ENCODE peak calls at places on chromosomes 7 and 10, in seven cellular contexts. I is Panc1, G is transverse colon, U is breast epithelium, P is suprapubic skin, O is prostate gland, C is SK-N-SH. J is an unnamed sample.
A peak's percentile ranks its signal among the peaks of the same experiment; 100 is the strongest.

GRCh38 chr7:90298145-90299038 is 22.7 kb downstream of the FAM237B start:
- DNase-seq in G (no peak), C (peak; percentile 30), P (no peak), I (peak; percentile 38), O (no peak), U (no peak), J (no peak)

GRCh38 chr7:91112902-91113321 is 151.3 kb upstream of the FZD1 start:
- DNase-seq in I (no peak), C (peak; percentile 15), P (no peak), G (no peak), O (no peak), U (no peak), J (no peak)

GRCh38 chr10:93710333-93710909 is 8.0 kb upstream of the FRA10AC1 start:
- DNase-seq in P (no peak), C (peak; percentile 35), I (no peak), U (no peak), O (no peak), G (no peak), J (no peak)

GRCh38 chr10:49768329-49768728 is 6.2 kb upstream of the OGDHL start:
- DNase-seq in P (no peak), U (no peak), I (no peak), C (peak; percentile 30), G (no peak), O (no peak), J (no peak)

GRCh38 chr10:8133146-8133545 is 78.7 kb downstream of the GATA3 start:
- DNase-seq in I (no peak), O (no peak), P (no peak), G (no peak), C (no peak), U (no peak), J (no peak)

GRCh38 chr10:132204781-132205473 is 18.2 kb downstream of the DPYSL4 start:
- DNase-seq in P (no peak), G (no peak), C (no peak), U (no peak), O (no peak), I (no peak), J (no peak)

GRCh38 chr7:96303686-96304443 is 18.0 kb downstream of the SLC25A13 start:
- DNase-seq in G (no peak), O (peak; percentile 31), C (no peak), I (no peak), P (no peak), U (no peak), J (no peak)

GRCh38 chr10:21311426-21311825 is 214.1 kb downstream of the SKIDA1 start:
- DNase-seq in C (no peak), U (no peak), I (no peak), O (no peak), P (no peak), G (no peak), J (no peak)

GRCh38 chr7:322111-322671 is 32.2 kb downstream of the FOXL3 start:
- DNase-seq in U (peak; percentile 80), P (peak; percentile 79), C (peak; percentile 100), I (no peak), O (peak; percentile 69), G (peak; percentile 92), J (peak; percentile 94)

GRCh38 chr7:117323877-117324699 is 1.2 kb upstream of the WNT2 start:
- DNase-seq in U (no peak), C (peak; percentile 59), P (peak; percentile 71), O (no peak), I (no peak), G (no peak), J (no peak)

GRCh38 chr7:44244282-44244681 is 43.5 kb downstream of the YKT6 start:
- DNase-seq in P (no peak), G (no peak), C (peak; percentile 85), I (no peak), U (no peak), O (no peak), J (no peak)

GRCh38 chr10:100696477-100696901 is 48.9 kb upstream of the PAX2 start:
- DNase-seq in G (no peak), C (no peak), O (no peak), P (no peak), U (no peak), I (no peak), J (no peak)

GRCh38 chr10:71295641-71296040 is 23.4 kb upstream of the SLC29A3 start:
- DNase-seq in P (no peak), C (no peak), U (no peak), I (no peak), G (no peak), O (no peak), J (no peak)

GRCh38 chr10:788796-789748 is 99.6 kb upstream of the DIP2C start:
- DNase-seq in G (peak; percentile 82), C (peak; percentile 91), U (peak; percentile 77), P (peak; percentile 83), O (peak; percentile 80), I (peak; percentile 20), J (peak; percentile 83)

GRCh38 chr7:74671573-74671972 is 14.1 kb downstream of the GTF2I start:
- DNase-seq in U (no peak), G (no peak), I (no peak), P (no peak), C (no peak), O (no peak), J (no peak)

DNA sequence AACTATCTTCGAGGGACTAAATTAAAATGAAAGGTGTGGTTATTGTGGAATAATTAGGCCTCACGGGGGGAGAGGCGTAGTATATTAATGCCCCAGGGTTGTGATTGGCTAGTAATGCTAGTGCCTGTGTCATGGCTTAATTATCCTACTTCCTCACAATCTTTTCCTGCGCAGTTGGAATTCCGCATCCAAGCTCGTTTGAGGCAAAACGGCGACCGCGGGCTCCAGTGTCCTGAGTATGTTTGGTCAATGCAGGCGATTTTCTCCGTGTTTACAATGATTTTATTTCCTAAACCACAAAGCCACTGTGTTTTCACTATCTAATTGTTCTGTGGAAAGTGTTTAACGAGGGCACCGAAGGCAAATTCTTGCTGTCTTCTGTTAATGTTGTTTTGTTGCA is 282.9 kb downstream of the CELF2 start:
- DNase-seq in U (no peak), C (no peak), O (no peak), P (no peak), I (no peak), G (no peak), J (no peak)
- H3K36me3 ChIP-seq in U (no peaks in the 10 kb centered on the region), C (no peaks in the 10 kb centered on the region), O (no peaks in the 10 kb centered on the region), P (peaks cover 57% of the 10 kb centered on the region), I (no peaks in the 10 kb centered on the region), G (peaks cover 11% of the 10 kb centered on the region), J (peaks cover 83% of the 10 kb centered on the region)

DNA sequence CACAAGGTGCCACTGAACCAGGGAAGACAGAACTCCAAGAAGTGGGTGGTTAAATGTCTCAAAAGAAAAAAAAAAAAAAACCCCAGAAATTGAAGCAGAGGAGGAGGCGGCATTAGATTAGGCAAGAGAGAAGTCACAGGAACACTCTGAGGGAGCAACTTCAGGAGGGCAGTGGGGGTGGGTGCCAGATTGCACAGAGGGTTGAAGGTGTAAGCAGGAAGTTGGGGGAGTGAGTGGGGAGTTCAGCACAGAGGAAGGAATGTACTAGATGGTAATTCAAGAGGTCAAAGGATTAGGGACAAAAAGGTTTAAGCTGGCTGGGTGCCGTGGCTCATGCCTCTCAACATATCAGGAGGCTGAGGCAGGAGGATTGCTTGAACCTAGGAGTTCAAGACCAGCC is 110.0 kb upstream of the PDLIM1 start:
- DNase-seq in G (no peak), I (no peak), P (peak; percentile 29), C (no peak), U (no peak), O (no peak), J (no peak)
- TF ChIP-seq POLR2AphosphoS5 in G (no peak), I (no peak), P (no peak), C (no peak), U (no peak), O (no peak), J (no peak)

DNA sequence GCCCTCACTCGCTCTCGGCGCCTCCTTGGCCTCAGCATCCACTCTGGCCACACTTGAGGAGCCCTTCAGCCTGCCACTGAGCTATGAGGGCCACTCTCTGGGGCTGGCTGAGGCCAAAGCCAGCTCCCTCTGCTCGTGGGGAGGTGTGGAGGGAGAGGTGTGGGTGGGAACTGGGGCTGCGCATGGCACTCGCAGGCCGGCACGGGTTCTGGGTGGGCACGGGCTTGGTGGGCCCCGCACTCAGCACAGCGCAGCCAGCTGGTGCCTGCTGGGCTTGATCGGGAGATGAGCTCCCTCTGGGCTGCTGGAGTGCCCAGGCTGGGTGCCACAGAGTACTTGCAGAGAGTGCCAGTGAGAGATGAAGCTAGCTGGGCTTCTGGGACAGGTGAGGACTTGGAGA is 875.5 kb downstream of the XPNPEP1 start:
- DNase-seq in O (no peak), C (no peak), I (no peak), G (no peak), U (no peak), P (peak; percentile 46), J (no peak)
- H3K36me3 ChIP-seq in O (no peaks in the 10 kb centered on the region), C (no peaks in the 10 kb centered on the region), I (no peaks in the 10 kb centered on the region), G (no peaks in the 10 kb centered on the region), U (no peaks in the 10 kb centered on the region), P (no peaks in the 10 kb centered on the region), J (no peaks in the 10 kb centered on the region)

GRCh38 chr7:157009778-157010587 is 480 bp downstream of the MNX1 start:
- DNase-seq in I (no peak), U (no peak), O (no peak), G (no peak), P (no peak), C (peak; percentile 68), J (no peak)
- TF ChIP-seq POLR2AphosphoS5 in I (no peak), U (no peak), O (no peak), G (no peak), P (no peak), C (no peak), J (no peak)

DNA sequence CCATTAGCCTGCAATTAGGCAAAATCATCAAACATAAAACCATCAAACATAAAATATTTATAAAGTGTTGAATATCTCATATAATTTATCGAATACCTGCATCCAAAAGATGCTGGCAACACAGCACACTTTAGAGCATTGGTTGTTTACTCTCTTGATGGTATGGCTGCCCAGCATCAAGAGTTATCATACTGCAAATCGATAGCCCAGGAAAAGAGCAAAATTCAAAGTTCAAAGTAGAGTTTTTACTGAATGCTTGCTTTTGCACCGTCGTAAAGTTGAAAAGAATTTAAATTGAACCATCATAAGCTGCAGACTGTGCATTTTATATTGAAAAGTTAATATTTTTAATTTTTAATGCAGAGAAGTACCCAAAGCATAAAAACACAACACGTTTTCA is 4.2 kb upstream of the GSTO2 start:
- DNase-seq in O (no peak), C (no peak), P (no peak), I (no peak), G (no peak), U (no peak), J (no peak)
- H3K36me3 ChIP-seq in O (peaks cover 6% of the 10 kb centered on the region), C (peaks cover 79% of the 10 kb centered on the region), P (peaks cover 70% of the 10 kb centered on the region), I (peaks cover 56% of the 10 kb centered on the region), G (peaks cover 49% of the 10 kb centered on the region), U (no peaks in the 10 kb centered on the region), J (peaks cover 84% of the 10 kb centered on the region)

GRCh38 chr10:101783736-101784118 is 481 bp upstream of the NPM3 start:
- DNase-seq in P (no peak), C (no peak), O (no peak), U (no peak), I (no peak), G (no peak), J (no peak)
- TF ChIP-seq POLR2AphosphoS5 in P (no peak), C (no peak), O (no peak), U (no peak), I (no peak), G (no peak), J (no peak)

GRCh38 chr7:105073143-105073542 is 59.1 kb downstream of the KMT2E start:
- DNase-seq in O (no peak), G (no peak), C (no peak), I (no peak), U (no peak), P (no peak), J (no peak)
- H3K36me3 ChIP-seq in O (no peaks in the 10 kb centered on the region), G (peaks cover 76% of the 10 kb centered on the region), C (peaks cover 93% of the 10 kb centered on the region), I (peaks cover 55% of the 10 kb centered on the region), U (peaks cover 9% of the 10 kb centered on the region), P (peaks cover 65% of the 10 kb centered on the region), J (peaks cover 99% of the 10 kb centered on the region)